ENCODE peak calls at places on chromosome 12, in ten cellular contexts. G is brain microvascular endothelial cell, V is Panc1, U is fibroblast of lung, C is body of pancreas, T is suprapubic skin, X is tibial nerve, F is heart left ventricle, J is psoas muscle, W is ovary. H is an unnamed sample. For H3K27me3 and H3K36me3, the result is how much of the 10 kb centered on the place peaks cover.

GRCh38 chr12:22014783-22015144 is 31.3 kb upstream of the CMAS start:
- DNase-seq in G (peak), V (no peak), U (no peak), C (no peak), T (no peak), X (no peak), F (no peak), J (no peak), W (no peak), H (no peak)

GRCh38 chr12:31859232-31859977 is 99.8 kb upstream of the RESF1 start:
- DNase-seq in G (no peak), V (no peak), U (no peak), C (no peak), T (no peak), X (no peak), F (no peak), J (no peak), W (no peak), H (no peak)

GRCh38 chr12:113086249-113087164 is 30.0 kb downstream of the DTX1 start:
- DNase-seq in G (no peak), V (no peak), U (no peak), C (peak), T (no peak), X (no peak), F (no peak), J (no peak), W (no peak), H (peak)

GRCh38 chr12:93825926-93826599 is 148.9 kb downstream of the CRADD start:
- DNase-seq in G (no peak), V (no peak), U (peak), C (no peak), T (no peak), X (no peak), F (no peak), J (no peak), W (no peak), H (no peak)

GRCh38 chr12:130847097-130847496 is 8.0 kb upstream of the STX2 start:
- DNase-seq in G (peak), V (no peak), U (peak), C (no peak), T (no peak), X (no peak), F (no peak), J (no peak), W (no peak), H (no peak)

GRCh38 chr12:129827985-129828384 is 75.8 kb downstream of the TMEM132D start:
- DNase-seq in G (no peak), V (no peak), U (peak), C (no peak), T (no peak), X (no peak), F (no peak), J (no peak), W (no peak), H (no peak)

GRCh38 chr12:65443038-65443437 is 164.6 kb downstream of the MSRB3 start:
- DNase-seq in G (no peak), V (no peak), U (no peak), C (no peak), T (no peak), X (no peak), F (no peak), J (no peak), W (no peak), H (no peak)

GRCh38 chr12:132605055-132605441 is 5.3 kb downstream of the LRCOL1 start:
- DNase-seq in G (no peak), V (no peak), U (no peak), C (no peak), T (no peak), X (no peak), F (no peak), J (peak), W (no peak), H (no peak)

GRCh38 chr12:16349132-16349463 is 1.7 kb downstream of the MGST1 start:
- DNase-seq in G (peak), V (no peak), U (peak), C (peak), T (no peak), X (peak), F (peak), J (peak), W (no peak), H (no peak)

GRCh38 chr12:96882862-96883261 is 24.2 kb upstream of the NEDD1 start:
- DNase-seq in G (peak), V (no peak), U (peak), C (no peak), T (no peak), X (no peak), F (no peak), J (no peak), W (no peak), H (no peak)

GRCh38 chr12:120853188-120853587 is 51.0 kb downstream of the SPPL3 start:
- DNase-seq in G (no peak), V (no peak), U (peak), C (no peak), T (no peak), X (no peak), F (no peak), J (no peak), W (no peak), H (no peak)

GRCh38 chr12:110742718-110743570 is at the start of gene PPP1CC:
- DNase-seq in G (peak), V (no peak), U (peak), C (peak), T (peak), X (peak), F (peak), J (peak), W (peak), H (peak)

GRCh38 chr12:124898200-124898950 is 16.1 kb downstream of the UBC start:
- DNase-seq in G (no peak), V (no peak), U (peak), C (peak), T (no peak), X (peak), F (no peak), J (peak), W (peak), H (no peak)

GRCh38 chr12:122895757-122896636 is at the start of gene VPS37B:
- DNase-seq in G (peak), V (no peak), U (peak), C (peak), T (peak), X (peak), F (peak), J (peak), W (peak), H (no peak)

GRCh38 chr12:730550-730949 is 21.8 kb upstream of the WNK1 start:
- DNase-seq in G (no peak), V (no peak), U (no peak), C (no peak), T (no peak), X (no peak), F (no peak), J (no peak), W (no peak), H (no peak)

GRCh38 chr12:47079365-47079893 is at the start of gene PCED1B:
- DNase-seq in G (peak), V (no peak), U (peak), C (peak), T (peak), X (peak), F (peak), J (peak), W (peak), H (no peak)

GRCh38 chr12:94898388-94898787 is 105.1 kb downstream of the NDUFA12 start:
- DNase-seq in G (peak), V (no peak), U (no peak), C (no peak), T (no peak), X (no peak), F (no peak), J (no peak), W (no peak), H (no peak)

GRCh38 chr12:25053021-25053271 is 104.0 kb upstream of the BCAT1 start:
- DNase-seq in G (no peak), V (no peak), U (no peak), C (no peak), T (no peak), X (no peak), F (no peak), J (no peak), W (no peak), H (no peak)

GRCh38 chr12:88638388-88638787 is 58.1 kb upstream of the KITLG start:
- DNase-seq in G (no peak), V (no peak), U (no peak), C (no peak), T (no peak), X (no peak), F (no peak), J (no peak), W (no peak), H (no peak)

GRCh38 chr12:24955853-24956252 is 7.0 kb upstream of the BCAT1 start:
- DNase-seq in G (no peak), V (no peak), U (no peak), C (no peak), T (no peak), X (no peak), F (no peak), J (no peak), W (no peak), H (no peak)

GRCh38 chr12:108483213-108483920 is 31.7 kb upstream of the FICD start:
- DNase-seq in G (no peak), V (no peak), U (no peak), C (no peak), T (no peak), X (no peak), F (no peak), J (no peak), W (no peak), H (no peak)

GRCh38 chr12:112932485-112933151 is 5.7 kb upstream of the OAS3 start:
- DNase-seq in G (no peak), V (no peak), U (no peak), C (no peak), T (no peak), X (no peak), F (no peak), J (no peak), W (no peak), H (no peak)

GRCh38 chr12:92468358-92469020 is 234.3 kb upstream of the PLEKHG7 start:
- DNase-seq in G (peak), V (no peak), U (peak), C (no peak), T (no peak), X (no peak), F (no peak), J (no peak), W (no peak), H (no peak)

GRCh38 chr12:119679490-119679889 is 11.6 kb downstream of the PRKAB1 start:
- DNase-seq in G (no peak), V (no peak), U (no peak), C (no peak), T (no peak), X (no peak), F (no peak), J (no peak), W (no peak), H (no peak)

GRCh38 chr12:96571101-96571862 is 81.9 kb downstream of the CFAP54 start:
- DNase-seq in G (no peak), V (no peak), U (peak), C (no peak), T (no peak), X (no peak), F (no peak), J (no peak), W (no peak), H (no peak)

GRCh38 chr12:100718212-100718611 is 76.4 kb upstream of the ANO4 start:
- DNase-seq in G (no peak), V (no peak), U (peak), C (no peak), T (no peak), X (no peak), F (no peak), J (no peak), W (no peak), H (no peak)

GRCh38 chr12:46407360-46407759 is 34.8 kb upstream of the SLC38A2 start:
- DNase-seq in G (no peak), V (no peak), U (peak), C (no peak), T (no peak), X (no peak), F (no peak), J (no peak), W (no peak), H (no peak)

GRCh38 chr12:31967569-31967968 is 8.4 kb downstream of the RESF1 start:
- DNase-seq in G (no peak), V (no peak), U (no peak), C (no peak), T (no peak), X (no peak), F (no peak), J (no peak), W (no peak), H (no peak)

DNA sequence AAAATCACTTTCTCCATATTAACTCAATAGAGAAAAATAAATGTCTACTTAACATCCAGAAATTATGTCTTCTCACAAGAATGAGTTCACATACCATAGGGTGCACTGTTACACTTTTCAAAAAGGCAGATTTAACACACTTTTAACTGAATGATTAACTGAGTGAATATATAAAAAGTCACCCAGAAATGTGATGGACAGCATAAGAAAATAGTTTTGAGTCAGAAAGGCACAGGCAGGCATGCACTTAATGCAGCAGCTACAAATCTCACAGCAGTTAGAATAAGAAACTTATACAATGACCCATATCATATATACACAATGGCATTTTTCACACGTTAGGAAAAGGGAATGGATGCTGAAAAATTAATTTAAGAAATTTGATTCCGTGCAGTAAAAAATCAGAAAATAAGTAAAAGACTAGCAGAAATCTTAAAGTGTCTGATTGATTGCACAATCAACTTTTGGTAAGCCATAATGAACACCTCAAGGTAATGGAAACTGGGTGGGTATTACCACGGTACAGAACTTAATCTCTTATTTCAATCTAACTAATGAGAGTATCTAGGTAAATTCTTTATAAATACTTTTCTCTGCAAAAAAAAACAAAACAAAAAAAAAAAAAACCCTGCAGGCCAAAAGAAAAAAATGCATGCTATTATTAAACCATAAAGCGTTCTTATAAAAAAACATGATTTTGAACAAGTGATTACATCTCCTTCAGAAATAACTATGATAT is 3.5 kb downstream of the MED13L start:
- DNase-seq in G (no peak), V (no peak), U (no peak), C (no peak), T (no peak), X (no peak), F (no peak), J (no peak), W (no peak), H (no peak)
- TF ChIP-seq CTCF in G (no peak), V (no peak), U (no peak), C (no peak), T (no peak), X (no peak), F (peak), J (no peak), W (no peak), H (no peak)

GRCh38 chr12:49348781-49349180 is 2.1 kb downstream of the DNAJC22 start:
- DNase-seq in G (no peak), V (no peak), U (no peak), C (no peak), T (no peak), X (no peak), F (no peak), J (no peak), W (no peak), H (no peak)
- H3K27me3 ChIP-seq in G (under half), V (under half), U (under half), C (under half), T (half or more), X (half or more), F (half or more), J (under half), W (under half), H (under half)

DNA sequence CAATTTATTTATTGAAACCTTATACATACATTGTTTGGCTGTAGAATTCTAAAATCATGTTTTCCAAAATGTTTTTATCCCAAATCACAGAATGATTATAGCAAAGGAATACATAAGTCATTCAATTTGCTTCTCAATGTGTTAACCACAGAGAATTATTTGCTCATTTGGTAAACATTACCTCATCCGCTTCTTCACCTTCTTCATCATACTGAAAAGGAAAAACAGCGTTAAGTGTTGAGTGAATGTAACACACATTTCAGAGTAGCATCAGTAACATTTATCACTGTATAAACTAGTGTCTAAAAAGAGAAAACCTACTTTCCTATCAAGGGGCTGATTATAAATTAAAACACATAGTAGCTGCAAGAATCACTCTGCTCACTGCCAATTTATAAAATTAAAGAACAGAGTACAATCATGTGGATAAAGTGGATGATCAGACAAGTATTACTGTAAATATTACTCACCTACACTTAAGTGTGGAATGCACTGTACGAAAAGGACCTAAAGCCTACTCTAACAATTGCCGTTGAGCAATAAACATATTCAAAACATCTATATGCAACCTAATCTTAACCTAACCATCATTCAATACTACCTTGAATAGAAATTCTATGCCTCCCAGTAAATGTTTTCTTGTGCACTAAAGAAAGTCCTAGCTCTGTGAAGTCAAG is 18.1 kb upstream of the PHLDA1 start:
- DNase-seq in G (no peak), V (no peak), U (no peak), C (no peak), T (no peak), X (no peak), F (no peak), J (no peak), W (no peak), H (no peak)
- H3K36me3 ChIP-seq in G (half or more), V (half or more), U (under half), C (under half), T (half or more), X (under half), F (half or more), J (half or more), W (under half), H (under half)

GRCh38 chr12:2346405-2346804 is 293.6 kb downstream of the CACNA1C start:
- DNase-seq in G (no peak), V (no peak), U (no peak), C (no peak), T (no peak), X (no peak), F (no peak), J (no peak), W (no peak), H (no peak)

GRCh38 chr12:2344892-2345291 is 292.1 kb downstream of the CACNA1C start:
- DNase-seq in G (no peak), V (no peak), U (no peak), C (no peak), T (no peak), X (no peak), F (no peak), J (no peak), W (no peak), H (no peak)

GRCh38 chr12:2347137-2347843 is 294.5 kb downstream of the CACNA1C start:
- DNase-seq in G (no peak), V (no peak), U (no peak), C (no peak), T (no peak), X (no peak), F (no peak), J (no peak), W (no peak), H (no peak)

GRCh38 chr12:2344476-2344875 is 291.7 kb downstream of the CACNA1C start:
- DNase-seq in G (no peak), V (no peak), U (no peak), C (no peak), T (no peak), X (no peak), F (no peak), J (no peak), W (no peak), H (no peak)

DNA sequence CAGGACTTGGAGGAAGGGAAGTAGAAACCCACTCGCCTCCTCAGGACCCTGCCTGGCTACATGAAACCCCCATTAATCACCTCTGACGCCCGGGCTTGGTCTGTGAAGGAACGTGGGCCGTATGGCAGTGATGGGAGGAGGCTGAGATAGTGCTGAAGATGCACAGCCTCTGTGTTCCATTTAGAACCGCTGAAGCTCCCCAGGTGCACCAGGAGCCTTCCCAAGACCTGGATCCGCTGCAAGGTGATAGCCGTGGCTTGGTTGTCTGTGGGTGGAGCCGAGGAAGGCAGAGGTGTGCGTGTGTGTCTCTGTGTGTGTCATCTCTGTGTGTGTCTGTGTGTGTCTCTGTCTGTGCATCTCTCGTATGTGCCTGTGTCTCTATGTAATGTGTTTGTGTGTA is 293.1 kb downstream of the CACNA1C start:
- DNase-seq in G (no peak), V (no peak), U (no peak), C (no peak), T (no peak), X (no peak), F (no peak), J (no peak), W (no peak), H (no peak)
- TF ChIP-seq CTCF in G (no peak), V (no peak), U (no peak), C (no peak), T (no peak), X (no peak), F (no peak), J (no peak), W (no peak), H (no peak)

DNA sequence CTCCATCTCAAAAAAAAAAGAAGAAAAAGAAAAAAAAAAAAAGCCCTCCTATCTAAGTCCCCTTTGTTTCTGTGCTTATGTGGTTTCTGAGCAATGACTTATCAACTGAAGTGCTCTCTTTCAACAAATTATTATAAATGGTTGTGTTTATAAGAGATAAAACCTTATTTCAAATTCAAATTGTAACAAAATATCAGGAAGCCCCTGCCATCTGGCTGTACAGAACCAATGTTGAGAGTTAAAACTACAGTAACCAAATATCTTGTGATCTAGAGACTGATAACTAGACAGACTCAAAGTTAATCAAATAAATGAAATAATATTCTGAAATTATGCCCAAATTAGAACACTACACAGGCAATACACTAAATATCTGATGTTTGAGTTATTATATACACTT is 143.0 kb upstream of the CPNE8 start:
- DNase-seq in G (no peak), V (no peak), U (no peak), C (no peak), T (no peak), X (no peak), F (no peak), J (no peak), W (no peak), H (no peak)
- H3K27me3 ChIP-seq in G (under half), V (under half), U (under half), C (under half), T (under half), X (under half), F (under half), J (under half), W (under half), H (under half)

GRCh38 chr12:116153096-116153495 is 124.4 kb downstream of the MED13L start:
- DNase-seq in G (no peak), V (no peak), U (no peak), C (no peak), T (no peak), X (no peak), F (no peak), J (no peak), W (no peak), H (no peak)
- H3K36me3 ChIP-seq in G (under half), V (under half), U (under half), C (under half), T (under half), X (under half), F (under half), J (under half), W (under half), H (under half)